ENCODE peak calls at places on chromosomes 5 and 9, in ten cellular contexts. One of them, this sample, is unnamed.

GRCh38 chr5:143976055-143976454 is 164.1 kb downstream of the HMHB1 start:
- DNase-seq in amniotic stem cell: no peak
- DNase-seq in dorsolateral prefrontal cortex: no peak
- DNase-seq in stromal cell of bone marrow: no peak
- DNase-seq in LoVo: no peak
- DNase-seq in germinal center: no peak
- DNase-seq in M059J: peak
- DNase-seq in aorta: no peak
- DNase-seq in stimulated activated CD4-positive, alpha-beta T cell treated with anti-CD3 and anti-CD28 coated beads, Interleukin-15, amount 100 ng/mL, for 1 hour: no peak
- DNase-seq in SJSA1: no peak
- DNase-seq in this sample: no peak

GRCh38 chr9:86604741-86605140 is 250.5 kb upstream of the TUT7 start:
- DNase-seq in germinal center: no peak
- DNase-seq in stimulated activated CD4-positive, alpha-beta T cell treated with anti-CD3 and anti-CD28 coated beads, Interleukin-15, amount 100 ng/mL, for 1 hour: no peak
- DNase-seq in M059J: peak
- DNase-seq in stromal cell of bone marrow: peak
- DNase-seq in aorta: no peak
- DNase-seq in dorsolateral prefrontal cortex: no peak
- DNase-seq in LoVo: no peak
- DNase-seq in SJSA1: no peak
- DNase-seq in amniotic stem cell: no peak
- DNase-seq in this sample: no peak

GRCh38 chr9:624935-625505 is 216.5 kb upstream of the DMRT1 start:
- DNase-seq in stimulated activated CD4-positive, alpha-beta T cell treated with anti-CD3 and anti-CD28 coated beads, Interleukin-15, amount 100 ng/mL, for 1 hour: no peak
- DNase-seq in dorsolateral prefrontal cortex: no peak
- DNase-seq in stromal cell of bone marrow: no peak
- DNase-seq in germinal center: no peak
- DNase-seq in SJSA1: no peak
- DNase-seq in M059J: no peak
- DNase-seq in amniotic stem cell: no peak
- DNase-seq in aorta: no peak
- DNase-seq in LoVo: no peak
- DNase-seq in this sample: no peak

GRCh38 chr5:53783624-53784228 is 223.3 kb downstream of the NDUFS4 start:
- DNase-seq in dorsolateral prefrontal cortex: no peak
- DNase-seq in aorta: no peak
- DNase-seq in germinal center: no peak
- DNase-seq in M059J: no peak
- DNase-seq in amniotic stem cell: no peak
- DNase-seq in stromal cell of bone marrow: no peak
- DNase-seq in LoVo: no peak
- DNase-seq in SJSA1: no peak
- DNase-seq in stimulated activated CD4-positive, alpha-beta T cell treated with anti-CD3 and anti-CD28 coated beads, Interleukin-15, amount 100 ng/mL, for 1 hour: no peak
- DNase-seq in this sample: no peak

GRCh38 chr5:79200573-79201183 is 35.3 kb upstream of the JMY start:
- DNase-seq in dorsolateral prefrontal cortex: no peak
- DNase-seq in amniotic stem cell: no peak
- DNase-seq in aorta: no peak
- DNase-seq in germinal center: peak
- DNase-seq in LoVo: no peak
- DNase-seq in stimulated activated CD4-positive, alpha-beta T cell treated with anti-CD3 and anti-CD28 coated beads, Interleukin-15, amount 100 ng/mL, for 1 hour: no peak
- DNase-seq in SJSA1: no peak
- DNase-seq in M059J: peak
- DNase-seq in stromal cell of bone marrow: peak
- DNase-seq in this sample: no peak

GRCh38 chr9:105881654-105882349 is 187.5 kb downstream of the TMEM38B start:
- DNase-seq in stromal cell of bone marrow: peak
- DNase-seq in LoVo: peak
- DNase-seq in SJSA1: peak
- DNase-seq in aorta: no peak
- DNase-seq in dorsolateral prefrontal cortex: peak
- DNase-seq in M059J: peak
- DNase-seq in stimulated activated CD4-positive, alpha-beta T cell treated with anti-CD3 and anti-CD28 coated beads, Interleukin-15, amount 100 ng/mL, for 1 hour: peak
- DNase-seq in amniotic stem cell: peak
- DNase-seq in germinal center: peak
- DNase-seq in this sample: peak

GRCh38 chr9:38066907-38067610 is 2.0 kb downstream of the SHB start:
- DNase-seq in germinal center: no peak
- DNase-seq in stimulated activated CD4-positive, alpha-beta T cell treated with anti-CD3 and anti-CD28 coated beads, Interleukin-15, amount 100 ng/mL, for 1 hour: no peak
- DNase-seq in aorta: peak
- DNase-seq in dorsolateral prefrontal cortex: no peak
- DNase-seq in LoVo: no peak
- DNase-seq in SJSA1: no peak
- DNase-seq in M059J: no peak
- DNase-seq in amniotic stem cell: no peak
- DNase-seq in stromal cell of bone marrow: no peak
- DNase-seq in this sample: peak

GRCh38 chr5:16540421-16540820 is 74.8 kb upstream of the ZNF622 start:
- DNase-seq in LoVo: no peak
- DNase-seq in dorsolateral prefrontal cortex: no peak
- DNase-seq in germinal center: no peak
- DNase-seq in stimulated activated CD4-positive, alpha-beta T cell treated with anti-CD3 and anti-CD28 coated beads, Interleukin-15, amount 100 ng/mL, for 1 hour: no peak
- DNase-seq in aorta: no peak
- DNase-seq in M059J: peak
- DNase-seq in SJSA1: no peak
- DNase-seq in stromal cell of bone marrow: peak
- DNase-seq in amniotic stem cell: no peak
- DNase-seq in this sample: no peak

GRCh38 chr5:54909126-54909525 is 76.3 kb downstream of the ESM1 start:
- DNase-seq in dorsolateral prefrontal cortex: no peak
- DNase-seq in M059J: no peak
- DNase-seq in LoVo: no peak
- DNase-seq in amniotic stem cell: no peak
- DNase-seq in aorta: no peak
- DNase-seq in stromal cell of bone marrow: no peak
- DNase-seq in SJSA1: no peak
- DNase-seq in stimulated activated CD4-positive, alpha-beta T cell treated with anti-CD3 and anti-CD28 coated beads, Interleukin-15, amount 100 ng/mL, for 1 hour: no peak
- DNase-seq in germinal center: no peak
- DNase-seq in this sample: no peak

GRCh38 chr9:87573841-87574342 is 76.2 kb downstream of the DAPK1 start:
- DNase-seq in germinal center: no peak
- DNase-seq in aorta: no peak
- DNase-seq in stromal cell of bone marrow: no peak
- DNase-seq in amniotic stem cell: no peak
- DNase-seq in M059J: no peak
- DNase-seq in SJSA1: no peak
- DNase-seq in LoVo: no peak
- DNase-seq in dorsolateral prefrontal cortex: no peak
- DNase-seq in stimulated activated CD4-positive, alpha-beta T cell treated with anti-CD3 and anti-CD28 coated beads, Interleukin-15, amount 100 ng/mL, for 1 hour: no peak
- DNase-seq in this sample: no peak

GRCh38 chr9:134617246-134617645 is 24.4 kb upstream of the COL5A1 start:
- DNase-seq in LoVo: no peak
- DNase-seq in dorsolateral prefrontal cortex: no peak
- DNase-seq in aorta: peak
- DNase-seq in stromal cell of bone marrow: no peak
- DNase-seq in amniotic stem cell: no peak
- DNase-seq in M059J: no peak
- DNase-seq in SJSA1: no peak
- DNase-seq in germinal center: no peak
- DNase-seq in stimulated activated CD4-positive, alpha-beta T cell treated with anti-CD3 and anti-CD28 coated beads, Interleukin-15, amount 100 ng/mL, for 1 hour: no peak
- DNase-seq in this sample: no peak

GRCh38 chr5:9479361-9479760 is 66.5 kb downstream of the SEMA5A start:
- DNase-seq in SJSA1: no peak
- DNase-seq in germinal center: no peak
- DNase-seq in aorta: no peak
- DNase-seq in amniotic stem cell: no peak
- DNase-seq in dorsolateral prefrontal cortex: no peak
- DNase-seq in LoVo: no peak
- DNase-seq in M059J: peak
- DNase-seq in stimulated activated CD4-positive, alpha-beta T cell treated with anti-CD3 and anti-CD28 coated beads, Interleukin-15, amount 100 ng/mL, for 1 hour: no peak
- DNase-seq in stromal cell of bone marrow: peak
- DNase-seq in this sample: no peak

GRCh38 chr5:167971706-167972105 is 319.7 kb upstream of the WWC1 start:
- DNase-seq in amniotic stem cell: no peak
- DNase-seq in stromal cell of bone marrow: no peak
- DNase-seq in SJSA1: no peak
- DNase-seq in aorta: no peak
- DNase-seq in germinal center: no peak
- DNase-seq in stimulated activated CD4-positive, alpha-beta T cell treated with anti-CD3 and anti-CD28 coated beads, Interleukin-15, amount 100 ng/mL, for 1 hour: no peak
- DNase-seq in M059J: no peak
- DNase-seq in LoVo: no peak
- DNase-seq in dorsolateral prefrontal cortex: no peak
- DNase-seq in this sample: no peak

GRCh38 chr5:54278979-54279717 is 31.2 kb downstream of the ARL15 start:
- DNase-seq in M059J: no peak
- DNase-seq in stimulated activated CD4-positive, alpha-beta T cell treated with anti-CD3 and anti-CD28 coated beads, Interleukin-15, amount 100 ng/mL, for 1 hour: no peak
- DNase-seq in aorta: no peak
- DNase-seq in LoVo: no peak
- DNase-seq in stromal cell of bone marrow: no peak
- DNase-seq in germinal center: no peak
- DNase-seq in amniotic stem cell: no peak
- DNase-seq in dorsolateral prefrontal cortex: no peak
- DNase-seq in SJSA1: no peak
- DNase-seq in this sample: no peak

GRCh38 chr9:4175846-4176245 is 124.0 kb downstream of the GLIS3 start:
- DNase-seq in stromal cell of bone marrow: no peak
- DNase-seq in amniotic stem cell: no peak
- DNase-seq in stimulated activated CD4-positive, alpha-beta T cell treated with anti-CD3 and anti-CD28 coated beads, Interleukin-15, amount 100 ng/mL, for 1 hour: no peak
- DNase-seq in SJSA1: no peak
- DNase-seq in M059J: no peak
- DNase-seq in LoVo: no peak
- DNase-seq in germinal center: no peak
- DNase-seq in aorta: no peak
- DNase-seq in dorsolateral prefrontal cortex: no peak
- DNase-seq in this sample: no peak

GRCh38 chr5:165201364-165202143 is 1696.1 kb downstream of the MAT2B start:
- DNase-seq in amniotic stem cell: no peak
- DNase-seq in stimulated activated CD4-positive, alpha-beta T cell treated with anti-CD3 and anti-CD28 coated beads, Interleukin-15, amount 100 ng/mL, for 1 hour: no peak
- DNase-seq in stromal cell of bone marrow: peak
- DNase-seq in germinal center: no peak
- DNase-seq in SJSA1: no peak
- DNase-seq in aorta: no peak
- DNase-seq in M059J: peak
- DNase-seq in dorsolateral prefrontal cortex: no peak
- DNase-seq in LoVo: no peak
- DNase-seq in this sample: no peak

GRCh38 chr9:113616716-113617496 is 153.4 kb downstream of the RGS3 start:
- DNase-seq in aorta: peak
- DNase-seq in amniotic stem cell: no peak
- DNase-seq in stimulated activated CD4-positive, alpha-beta T cell treated with anti-CD3 and anti-CD28 coated beads, Interleukin-15, amount 100 ng/mL, for 1 hour: no peak
- DNase-seq in M059J: no peak
- DNase-seq in LoVo: no peak
- DNase-seq in stromal cell of bone marrow: no peak
- DNase-seq in dorsolateral prefrontal cortex: no peak
- DNase-seq in germinal center: no peak
- DNase-seq in SJSA1: no peak
- DNase-seq in this sample: no peak

GRCh38 chr9:36632892-36633291 is 60.2 kb downstream of the MELK start:
- DNase-seq in aorta: no peak
- DNase-seq in M059J: peak
- DNase-seq in stromal cell of bone marrow: peak
- DNase-seq in SJSA1: no peak
- DNase-seq in germinal center: peak
- DNase-seq in LoVo: peak
- DNase-seq in stimulated activated CD4-positive, alpha-beta T cell treated with anti-CD3 and anti-CD28 coated beads, Interleukin-15, amount 100 ng/mL, for 1 hour: no peak
- DNase-seq in amniotic stem cell: no peak
- DNase-seq in dorsolateral prefrontal cortex: no peak
- DNase-seq in this sample: no peak

GRCh38 chr5:115934388-115934974 is 27.8 kb upstream of the LVRN start:
- DNase-seq in M059J: no peak
- DNase-seq in dorsolateral prefrontal cortex: no peak
- DNase-seq in germinal center: no peak
- DNase-seq in stromal cell of bone marrow: no peak
- DNase-seq in aorta: no peak
- DNase-seq in amniotic stem cell: no peak
- DNase-seq in SJSA1: peak
- DNase-seq in LoVo: no peak
- DNase-seq in stimulated activated CD4-positive, alpha-beta T cell treated with anti-CD3 and anti-CD28 coated beads, Interleukin-15, amount 100 ng/mL, for 1 hour: no peak
- DNase-seq in this sample: no peak

GRCh38 chr5:8908055-8908683 is 637.7 kb downstream of the SEMA5A start:
- DNase-seq in M059J: peak
- DNase-seq in aorta: no peak
- DNase-seq in LoVo: peak
- DNase-seq in stromal cell of bone marrow: no peak
- DNase-seq in dorsolateral prefrontal cortex: no peak
- DNase-seq in SJSA1: peak
- DNase-seq in amniotic stem cell: no peak
- DNase-seq in germinal center: peak
- DNase-seq in stimulated activated CD4-positive, alpha-beta T cell treated with anti-CD3 and anti-CD28 coated beads, Interleukin-15, amount 100 ng/mL, for 1 hour: no peak
- DNase-seq in this sample: peak

GRCh38 chr5:170468633-170469032 is 35.2 kb upstream of the KCNIP1 start:
- DNase-seq in dorsolateral prefrontal cortex: no peak
- DNase-seq in germinal center: no peak
- DNase-seq in LoVo: no peak
- DNase-seq in stimulated activated CD4-positive, alpha-beta T cell treated with anti-CD3 and anti-CD28 coated beads, Interleukin-15, amount 100 ng/mL, for 1 hour: no peak
- DNase-seq in SJSA1: peak
- DNase-seq in amniotic stem cell: no peak
- DNase-seq in M059J: no peak
- DNase-seq in aorta: no peak
- DNase-seq in stromal cell of bone marrow: no peak
- DNase-seq in this sample: no peak

GRCh38 chr9:135914921-135915320 is 7.6 kb upstream of the CAMSAP1 start:
- DNase-seq in LoVo: no peak
- DNase-seq in M059J: peak
- DNase-seq in SJSA1: no peak
- DNase-seq in germinal center: no peak
- DNase-seq in amniotic stem cell: no peak
- DNase-seq in stimulated activated CD4-positive, alpha-beta T cell treated with anti-CD3 and anti-CD28 coated beads, Interleukin-15, amount 100 ng/mL, for 1 hour: no peak
- DNase-seq in aorta: no peak
- DNase-seq in stromal cell of bone marrow: no peak
- DNase-seq in dorsolateral prefrontal cortex: no peak
- DNase-seq in this sample: no peak

GRCh38 chr5:73673161-73673591 is 47.2 kb downstream of the ARHGEF28 start:
- DNase-seq in dorsolateral prefrontal cortex: no peak
- DNase-seq in stromal cell of bone marrow: peak
- DNase-seq in LoVo: no peak
- DNase-seq in stimulated activated CD4-positive, alpha-beta T cell treated with anti-CD3 and anti-CD28 coated beads, Interleukin-15, amount 100 ng/mL, for 1 hour: no peak
- DNase-seq in aorta: no peak
- DNase-seq in germinal center: no peak
- DNase-seq in M059J: peak
- DNase-seq in SJSA1: no peak
- DNase-seq in amniotic stem cell: peak
- DNase-seq in this sample: no peak

GRCh38 chr9:4298255-4299005 is 1.4 kb downstream of the GLIS3 start:
- DNase-seq in LoVo: peak
- DNase-seq in stromal cell of bone marrow: no peak
- DNase-seq in dorsolateral prefrontal cortex: no peak
- DNase-seq in stimulated activated CD4-positive, alpha-beta T cell treated with anti-CD3 and anti-CD28 coated beads, Interleukin-15, amount 100 ng/mL, for 1 hour: peak
- DNase-seq in amniotic stem cell: peak
- DNase-seq in SJSA1: peak
- DNase-seq in germinal center: peak
- DNase-seq in M059J: peak
- DNase-seq in aorta: peak
- DNase-seq in this sample: peak

GRCh38 chr9:122121391-122121790 is 28.3 kb upstream of the TTLL11 start:
- DNase-seq in stromal cell of bone marrow: no peak
- DNase-seq in dorsolateral prefrontal cortex: no peak
- DNase-seq in SJSA1: no peak
- DNase-seq in aorta: peak
- DNase-seq in germinal center: no peak
- DNase-seq in stimulated activated CD4-positive, alpha-beta T cell treated with anti-CD3 and anti-CD28 coated beads, Interleukin-15, amount 100 ng/mL, for 1 hour: no peak
- DNase-seq in M059J: no peak
- DNase-seq in amniotic stem cell: no peak
- DNase-seq in LoVo: no peak
- DNase-seq in this sample: no peak

GRCh38 chr9:133463234-133463863 is 3.6 kb downstream of the CACFD1 start:
- DNase-seq in LoVo: no peak
- DNase-seq in germinal center: peak
- DNase-seq in aorta: no peak
- DNase-seq in M059J: no peak
- DNase-seq in dorsolateral prefrontal cortex: peak
- DNase-seq in stromal cell of bone marrow: no peak
- DNase-seq in stimulated activated CD4-positive, alpha-beta T cell treated with anti-CD3 and anti-CD28 coated beads, Interleukin-15, amount 100 ng/mL, for 1 hour: no peak
- DNase-seq in amniotic stem cell: no peak
- DNase-seq in SJSA1: no peak
- DNase-seq in this sample: no peak

GRCh38 chr9:28999057-28999456 is 1425.8 kb upstream of the C9orf72 start:
- DNase-seq in germinal center: no peak
- DNase-seq in SJSA1: no peak
- DNase-seq in dorsolateral prefrontal cortex: no peak
- DNase-seq in M059J: no peak
- DNase-seq in amniotic stem cell: no peak
- DNase-seq in stimulated activated CD4-positive, alpha-beta T cell treated with anti-CD3 and anti-CD28 coated beads, Interleukin-15, amount 100 ng/mL, for 1 hour: no peak
- DNase-seq in stromal cell of bone marrow: no peak
- DNase-seq in aorta: no peak
- DNase-seq in LoVo: no peak
- DNase-seq in this sample: no peak

GRCh38 chr9:96667363-96667728 is 12.2 kb upstream of the PRXL2C start:
- DNase-seq in amniotic stem cell: no peak
- DNase-seq in stimulated activated CD4-positive, alpha-beta T cell treated with anti-CD3 and anti-CD28 coated beads, Interleukin-15, amount 100 ng/mL, for 1 hour: no peak
- DNase-seq in LoVo: no peak
- DNase-seq in SJSA1: no peak
- DNase-seq in aorta: no peak
- DNase-seq in germinal center: no peak
- DNase-seq in stromal cell of bone marrow: no peak
- DNase-seq in M059J: peak
- DNase-seq in dorsolateral prefrontal cortex: no peak
- DNase-seq in this sample: no peak

This sample was measured in transverse colon.